ENCODE peak calls at places on chromosomes 11 and 22, in five cellular contexts. G is uterus; O is fibroblast of villous mesenchyme; S is CD8-positive, alpha-beta memory T cell; U is astrocyte of the spinal cord. Q is an unnamed sample.

GRCh38 chr11:60985991-60986915 is 14.8 kb downstream of the CD6 start:
- DNase-seq in G (no peak), O (no peak), S (peak), U (peak), Q (peak)

GRCh38 chr11:94281321-94281720 is 23.1 kb upstream of the IZUMO1R start:
- DNase-seq in G (no peak), O (no peak), S (no peak), U (no peak), Q (no peak)

GRCh38 chr22:45200230-45200629 is 36.5 kb downstream of the NUP50 start:
- DNase-seq in G (no peak), O (no peak), S (no peak), U (no peak), Q (no peak)

GRCh38 chr11:102666331-102666957 is 39.1 kb downstream of the MMP27 start:
- DNase-seq in G (no peak), O (peak), S (no peak), U (peak), Q (peak)

GRCh38 chr11:72624496-72625201 is 49.6 kb downstream of the PDE2A start:
- DNase-seq in G (no peak), O (no peak), S (no peak), U (no peak), Q (no peak)

GRCh38 chr11:84924290-84924689 is 702.9 kb downstream of the DLG2 start:
- DNase-seq in G (no peak), O (no peak), S (no peak), U (no peak), Q (no peak)

GRCh38 chr11:65588199-65589054 is 7.2 kb downstream of the KCNK7 start:
- DNase-seq in G (no peak), O (peak), S (peak), U (peak), Q (peak)

GRCh38 chr22:18970180-18970947 is 34.3 kb upstream of the PRODH start:
- DNase-seq in G (no peak), O (no peak), S (no peak), U (no peak), Q (no peak)

GRCh38 chr11:128582496-128583366 is 4.6 kb downstream of the ETS1 start:
- DNase-seq in G (peak), O (peak), S (no peak), U (peak), Q (no peak)

GRCh38 chr11:36240178-36240577 is 49.0 kb downstream of the COMMD9 start:
- DNase-seq in G (no peak), O (no peak), S (no peak), U (no peak), Q (no peak)

GRCh38 chr11:46367244-46367915 is 14.1 kb upstream of the MDK start:
- DNase-seq in G (peak), O (peak), S (peak), U (peak), Q (peak)

GRCh38 chr22:37253164-37253660 is 9.1 kb upstream of the RAC2 start:
- DNase-seq in G (no peak), O (no peak), S (no peak), U (no peak), Q (no peak)

GRCh38 chr11:129230006-129230405 is 37.9 kb upstream of the ARHGAP32 start:
- DNase-seq in G (no peak), O (peak), S (no peak), U (peak), Q (peak)

GRCh38 chr22:19991395-19991644 is 25.3 kb downstream of the ARVCF start:
- DNase-seq in G (no peak), O (no peak), S (no peak), U (peak), Q (no peak)

GRCh38 chr11:120235024-120235628 is 4.8 kb upstream of the POU2F3 start:
- DNase-seq in G (peak), O (peak), S (no peak), U (peak), Q (peak)

GRCh38 chr11:116990811-116991210 is 107.4 kb downstream of the SIK3 start:
- DNase-seq in G (no peak), O (no peak), S (no peak), U (no peak), Q (no peak)

GRCh38 chr11:77470504-77470903 is 3.4 kb downstream of the PAK1 start:
- DNase-seq in G (no peak), O (no peak), S (no peak), U (no peak), Q (no peak)

GRCh38 chr11:109971184-109971523 is 122.0 kb upstream of the ZC3H12C start:
- DNase-seq in G (no peak), O (peak), S (no peak), U (peak), Q (peak)

GRCh38 chr22:35523167-35523928 is 17.3 kb upstream of the RASD2 start:
- DNase-seq in G (no peak), O (peak), S (no peak), U (no peak), Q (no peak)

GRCh38 chr11:114479331-114479730 is 40.1 kb downstream of the REXO2 start:
- DNase-seq in G (no peak), O (no peak), S (no peak), U (no peak), Q (no peak)

GRCh38 chr22:29503811-29504372 is 23.9 kb downstream of the NEFH start:
- DNase-seq in G (peak), O (peak), S (no peak), U (peak), Q (no peak)

GRCh38 chr11:57434640-57435546 is 8.0 kb upstream of the SLC43A3 start:
- DNase-seq in G (no peak), O (peak), S (no peak), U (peak), Q (no peak)

GRCh38 chr11:128472128-128473110 is 114.9 kb downstream of the ETS1 start:
- DNase-seq in G (no peak), O (peak), S (no peak), U (peak), Q (no peak)

GRCh38 chr22:28053871-28054621 is 135.0 kb upstream of the PITPNB start:
- DNase-seq in G (no peak), O (no peak), S (no peak), U (peak), Q (no peak)

GRCh38 chr11:124867700-124868099 is 2.5 kb downstream of the ROBO3 start:
- DNase-seq in G (no peak), O (peak), S (no peak), U (peak), Q (no peak)

GRCh38 chr11:34915136-34916013 is 804 bp downstream of the APIP start:
- DNase-seq in G (no peak), O (peak), S (no peak), U (peak), Q (no peak)

GRCh38 chr11:62444271-62444833 is 25.5 kb downstream of the SCGB1A1 start:
- DNase-seq in G (peak), O (peak), S (no peak), U (peak), Q (no peak)

GRCh38 chr11:69173326-69173725 is 17.6 kb downstream of the SMIM38 start:
- DNase-seq in G (no peak), O (no peak), S (no peak), U (no peak), Q (no peak)

GRCh38 chr11:28482666-28483065 is 374.5 kb downstream of the METTL15 start:
- DNase-seq in G (no peak), O (no peak), S (no peak), U (no peak), Q (no peak)

GRCh38 chr22:40216041-40216756 is 38.5 kb downstream of the TNRC6B start:
- DNase-seq in G (no peak), O (no peak), S (peak), U (no peak), Q (peak)

GRCh38 chr11:76610871-76611475 is 59.6 kb downstream of the LRRC32 start:
- DNase-seq in G (no peak), O (no peak), S (no peak), U (no peak), Q (no peak)

GRCh38 chr22:19463008-19463407 is 15.5 kb upstream of the C22orf39 start:
- DNase-seq in G (no peak), O (no peak), S (no peak), U (no peak), Q (no peak)

GRCh38 chr11:68956142-68956541 is 24.6 kb downstream of the MRGPRD start:
- DNase-seq in G (no peak), O (no peak), S (peak), U (no peak), Q (no peak)

GRCh38 chr22:37746366-37747089 is 49.7 kb downstream of the TRIOBP start:
- DNase-seq in G (no peak), O (no peak), S (no peak), U (no peak), Q (no peak)

DNA sequence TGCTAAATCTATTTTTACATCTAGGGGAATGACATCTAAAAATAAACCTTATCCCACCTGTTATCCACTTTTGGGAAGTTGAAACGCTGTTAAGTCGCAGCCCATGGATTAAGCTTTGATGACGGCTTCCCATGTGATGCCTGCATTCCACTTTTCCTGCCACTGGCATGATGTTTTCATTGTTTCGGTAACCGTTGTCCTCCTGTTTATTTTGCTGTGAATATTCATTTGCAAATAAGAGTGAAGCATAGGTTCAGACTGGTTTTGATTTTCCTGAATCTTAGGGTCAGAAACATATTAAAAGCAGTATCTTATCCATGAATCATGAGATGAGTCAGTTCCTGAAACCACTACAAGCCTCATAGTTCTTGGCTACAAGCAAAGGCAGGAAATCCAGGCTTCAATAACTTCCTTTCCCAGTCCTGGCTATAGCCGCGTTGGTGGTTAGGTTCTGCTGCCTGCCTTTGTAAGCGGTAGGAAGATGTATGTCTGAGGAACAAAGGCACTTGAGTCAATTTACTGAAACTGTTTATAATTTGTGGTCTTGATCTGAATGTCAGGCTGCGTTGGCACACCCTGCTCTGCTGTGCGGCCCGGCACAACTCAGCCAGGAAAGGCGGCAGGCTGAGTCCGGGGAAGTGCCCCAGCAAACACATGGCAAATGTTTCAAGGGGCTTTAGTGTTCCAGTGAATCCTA is 19.4 kb downstream of the TEAD1 start:
- DNase-seq in G (peak), O (peak), S (no peak), U (peak), Q (peak)
- H3K4me3 ChIP-seq in G (peak), O (peak), S (no peak), U (peak), Q (peak)

GRCh38 chr11:63979426-63979825 is 5.0 kb downstream of the COX8A start:
- DNase-seq in G (no peak), O (no peak), S (no peak), U (no peak), Q (no peak)
- H3K4me3 ChIP-seq in G (no peak), O (no peak), S (no peak), U (no peak), Q (no peak)

GRCh38 chr11:12170984-12171383 is 60.6 kb downstream of the MICAL2 start:
- DNase-seq in G (peak), O (peak), S (no peak), U (peak), Q (no peak)

GRCh38 chr11:12169822-12170221 is 59.4 kb downstream of the MICAL2 start:
- DNase-seq in G (no peak), O (no peak), S (no peak), U (no peak), Q (no peak)

GRCh38 chr11:12171921-12172320 is 61.5 kb downstream of the MICAL2 start:
- DNase-seq in G (no peak), O (no peak), S (no peak), U (no peak), Q (no peak)

GRCh38 chr11:12172493-12173013 is 62.2 kb downstream of the MICAL2 start:
- DNase-seq in G (no peak), O (no peak), S (no peak), U (no peak), Q (no peak)

DNA sequence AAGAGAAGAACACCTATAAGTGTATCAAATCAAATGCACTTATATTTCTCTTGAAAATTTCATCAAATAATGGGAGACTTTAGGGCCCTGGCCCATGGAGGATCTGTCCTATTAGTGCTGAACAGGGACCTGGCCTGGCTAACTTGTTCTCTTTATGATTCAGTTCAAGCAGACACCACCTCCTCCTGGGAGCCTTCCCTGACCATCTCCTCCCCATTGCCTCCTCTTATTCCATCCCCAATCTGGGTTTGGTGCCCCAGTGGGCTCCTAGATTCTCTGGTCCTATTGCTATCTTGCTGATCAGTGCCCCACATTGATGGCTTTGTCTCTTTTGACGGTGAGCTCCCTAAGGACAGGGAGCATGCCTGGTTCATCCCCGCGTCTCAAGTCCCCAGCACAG is 60.1 kb downstream of the MICAL2 start:
- DNase-seq in G (no peak), O (no peak), S (no peak), U (no peak), Q (no peak)
- H3K4me3 ChIP-seq in G (no peak), O (no peak), S (no peak), U (no peak), Q (no peak)

GRCh38 chr11:30255637-30256036 is 24.8 kb downstream of the FSHB start:
- DNase-seq in G (no peak), O (no peak), S (no peak), U (no peak), Q (no peak)
- H3K4me3 ChIP-seq in G (no peak), O (no peak), S (no peak), U (no peak), Q (no peak)

GRCh38 chr22:24423519-24424000 is 3.8 kb upstream of the ADORA2A start:
- DNase-seq in G (peak), O (no peak), S (peak), U (no peak), Q (no peak)

GRCh38 chr22:24426859-24427499 is 420 bp upstream of the ADORA2A start:
- DNase-seq in G (no peak), O (no peak), S (no peak), U (no peak), Q (no peak)

GRCh38 chr22:24424001-24424900 is 3.1 kb upstream of the ADORA2A start:
- DNase-seq in G (no peak), O (no peak), S (peak), U (no peak), Q (no peak)

GRCh38 chr22:24426436-24426835 is 963 bp upstream of the ADORA2A start:
- DNase-seq in G (no peak), O (no peak), S (no peak), U (no peak), Q (no peak)

DNA sequence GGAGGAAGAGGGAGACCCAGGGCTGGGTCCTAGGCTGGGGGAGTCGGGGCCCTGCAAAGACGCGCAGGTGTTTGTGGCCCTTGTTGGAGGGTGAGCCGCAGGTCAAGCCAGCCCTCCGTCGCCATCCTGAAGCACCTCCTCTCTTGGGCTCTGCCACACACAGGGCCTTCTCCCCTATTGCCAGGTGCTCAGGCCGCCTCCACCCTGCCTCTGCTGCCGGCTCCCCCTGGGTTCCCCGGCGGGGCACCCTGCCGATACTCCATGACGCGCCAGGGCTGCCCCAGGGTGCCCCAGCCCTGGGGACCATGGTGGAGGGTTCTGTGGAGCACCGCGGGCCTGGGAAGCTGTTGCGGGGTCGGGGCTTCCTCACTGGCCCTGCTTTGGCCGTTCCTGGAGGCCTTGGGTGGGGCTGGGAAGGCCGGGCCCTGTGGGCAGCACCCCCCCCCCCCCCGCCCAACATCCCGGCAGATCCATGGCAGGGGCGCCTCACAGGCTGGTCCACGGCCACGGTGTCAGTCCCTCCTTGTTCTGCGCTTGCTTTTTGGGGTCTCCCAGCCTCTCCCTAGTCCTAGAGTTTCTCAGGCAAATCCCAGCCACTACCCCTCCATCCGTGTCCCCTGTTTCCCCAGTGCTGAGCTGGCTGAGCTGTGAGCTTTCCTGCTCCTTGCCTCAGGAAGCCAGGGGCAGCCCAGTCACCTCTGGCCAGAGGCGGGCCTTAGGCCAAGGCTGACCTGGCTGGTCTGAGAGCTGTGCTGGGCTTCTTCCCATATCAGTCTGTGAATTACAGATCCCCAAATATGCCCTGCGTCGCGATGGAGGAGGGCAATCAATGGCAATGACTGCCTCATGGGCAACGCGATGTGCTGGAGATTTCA is 2.3 kb upstream of the ADORA2A start:
- DNase-seq in G (no peak), O (no peak), S (no peak), U (no peak), Q (no peak)
- H3K4me3 ChIP-seq in G (peak), O (no peak), S (no peak), U (no peak), Q (no peak)

GRCh38 chr11:2591805-2592204 is 108.0 kb downstream of the KCNQ1OT1 start:
- DNase-seq in G (no peak), O (no peak), S (no peak), U (no peak), Q (no peak)
- H3K4me3 ChIP-seq in G (no peak), O (no peak), S (no peak), U (no peak), Q (no peak)

DNA sequence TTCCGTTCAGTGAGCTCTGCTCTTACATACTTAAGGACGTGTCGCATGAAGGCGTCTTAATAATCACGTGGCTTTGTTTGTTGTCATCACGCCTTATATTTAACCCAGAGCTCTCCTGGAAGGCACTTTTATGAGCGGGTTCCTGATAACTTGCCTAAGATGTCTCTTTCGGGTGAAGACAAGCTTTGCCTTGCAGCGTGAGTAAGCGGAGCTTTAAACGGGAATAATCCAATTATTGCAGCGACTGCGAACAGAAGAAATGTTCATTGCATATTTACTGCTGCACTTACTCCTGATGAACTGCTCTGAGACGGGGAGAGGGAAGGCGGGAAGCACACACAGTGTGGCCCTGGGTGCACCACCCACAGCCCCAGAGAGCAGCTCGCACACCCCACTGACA is 1128.1 kb downstream of the BRD1 start:
- DNase-seq in G (no peak), O (no peak), S (no peak), U (no peak), Q (no peak)
- H3K4me3 ChIP-seq in G (no peak), O (no peak), S (no peak), U (no peak), Q (no peak)

DNA sequence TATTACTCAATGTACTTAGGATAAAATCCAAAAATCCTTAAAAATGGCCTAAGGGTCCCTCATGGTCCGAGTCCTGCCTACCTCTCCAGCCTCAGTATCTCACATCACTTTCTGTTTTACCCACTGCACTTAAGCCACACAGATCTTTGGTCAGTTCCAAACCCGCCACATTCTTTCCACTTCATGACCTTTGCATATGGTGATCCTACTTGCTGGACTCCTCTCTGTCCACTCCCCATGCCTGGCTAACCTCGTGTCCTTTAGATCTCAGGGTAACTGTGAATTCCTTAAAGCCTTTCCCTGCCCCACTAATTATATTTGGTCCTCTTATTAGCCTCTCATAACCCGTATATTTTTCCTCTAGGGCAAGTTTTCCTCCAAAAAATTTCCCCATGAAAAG is 1.2 kb downstream of the NUP160 start:
- DNase-seq in G (no peak), O (no peak), S (no peak), U (no peak), Q (no peak)
- H3K4me3 ChIP-seq in G (no peak), O (peak), S (peak), U (peak), Q (peak)

Q was measured in Jurkat, Clone E6-1.